ENCODE peak calls at places on chromosomes 12 and 14, in five cellular contexts. X is foreskin fibroblast, K is GM19239, M is WERI-Rb-1, F is Calu3. S is an unnamed sample.

GRCh38 chr12:127054531-127054930 is 1212.4 kb upstream of the TMEM132C start:
- DNase-seq in X (no peak), K (no peak), M (no peak), F (no peak), S (peak)

GRCh38 chr12:113667667-113668356 is 196.1 kb upstream of the LHX5 start:
- DNase-seq in X (no peak), K (no peak), M (no peak), F (no peak), S (no peak)

GRCh38 chr14:36713960-36714703 is 52.5 kb downstream of the PAX9 start:
- DNase-seq in X (no peak), K (no peak), M (no peak), F (no peak), S (no peak)

GRCh38 chr12:66984962-66985361 is 284.2 kb upstream of the CAND1 start:
- DNase-seq in X (no peak), K (no peak), M (no peak), F (peak), S (no peak)

GRCh38 chr14:65867333-65867732 is 454.8 kb downstream of the FUT8 start:
- DNase-seq in X (no peak), K (no peak), M (no peak), F (no peak), S (no peak)

GRCh38 chr12:63075376-63076000 is 75.5 kb downstream of the AVPR1A start:
- DNase-seq in X (no peak), K (no peak), M (no peak), F (no peak), S (no peak)

GRCh38 chr12:26614217-26614616 is 218.8 kb downstream of the ITPR2 start:
- DNase-seq in X (no peak), K (no peak), M (peak), F (peak), S (no peak)

GRCh38 chr14:32426596-32427408 is 97.7 kb downstream of the AKAP6 start:
- DNase-seq in X (no peak), K (no peak), M (peak), F (no peak), S (no peak)

GRCh38 chr12:45726594-45727300 is 2.8 kb upstream of the ARID2 start:
- DNase-seq in X (no peak), K (no peak), M (peak), F (peak), S (peak)

S was measured in trophoblast cell.